ENCODE peak calls at places on chromosomes 3 and 15, in five cellular contexts. E is breast epithelium, G is K562, K is cardiac muscle cell, M is tibial artery. H is an unnamed sample. For H3K36me3, the result is how much of the 10 kb centered on the place peaks cover.

GRCh38 chr15:53648934-53649333 is 110.5 kb downstream of the WDR72 start:
- DNase-seq in M (no peak), G (no peak), K (no peak), E (no peak), H (no peak)

GRCh38 chr15:37586976-37587375 is 347.5 kb upstream of the TMCO5A start:
- DNase-seq in E (no peak), K (peak), G (no peak), M (no peak), H (no peak)

GRCh38 chr3:36447063-36447462 is 66.8 kb downstream of the STAC start:
- DNase-seq in G (no peak), M (no peak), E (no peak), K (no peak), H (no peak)

GRCh38 chr3:64575211-64575844 is 112.5 kb downstream of the ADAMTS9 start:
- DNase-seq in M (no peak), K (peak), G (peak), E (no peak), H (no peak)

GRCh38 chr15:66014639-66015182 is 145.4 kb downstream of the RAB11A start:
- DNase-seq in E (no peak), K (no peak), G (no peak), M (no peak), H (no peak)

GRCh38 chr3:106542101-106542769 is 673.4 kb upstream of the CBLB start:
- DNase-seq in E (no peak), K (peak), G (no peak), M (no peak), H (no peak)

GRCh38 chr3:102255736-102256135 is 179.1 kb upstream of the ZPLD1 start:
- DNase-seq in M (no peak), G (no peak), E (no peak), K (no peak), H (no peak)

GRCh38 chr3:169146112-169146665 is 517.3 kb downstream of the MECOM start:
- DNase-seq in E (no peak), M (peak), G (peak), K (peak), H (peak)

GRCh38 chr15:91548588-91548987 is 304.9 kb upstream of the SLCO3A1 start:
- DNase-seq in K (no peak), M (no peak), G (no peak), E (no peak), H (no peak)

GRCh38 chr3:56887402-56888025 is 85.8 kb upstream of the ARHGEF3 start:
- DNase-seq in M (no peak), E (no peak), K (no peak), G (no peak), H (no peak)

GRCh38 chr15:25797511-25798206 is 65.5 kb downstream of the ATP10A start:
- DNase-seq in M (no peak), G (no peak), E (no peak), K (peak), H (no peak)

GRCh38 chr3:138609898-138610266 is 1.3 kb downstream of the FAIM start:
- DNase-seq in E (no peak), G (no peak), K (no peak), M (no peak), H (no peak)
- H3K4me3 ChIP-seq in E (peak), G (no peak), K (peak), M (peak), H (peak)

GRCh38 chr15:85733415-85733814 is 61.3 kb downstream of the KLHL25 start:
- DNase-seq in E (no peak), K (peak), M (no peak), G (no peak), H (no peak)
- H3K36me3 ChIP-seq in E (under half), K (under half), M (half or more), G (under half), H (under half)

DNA sequence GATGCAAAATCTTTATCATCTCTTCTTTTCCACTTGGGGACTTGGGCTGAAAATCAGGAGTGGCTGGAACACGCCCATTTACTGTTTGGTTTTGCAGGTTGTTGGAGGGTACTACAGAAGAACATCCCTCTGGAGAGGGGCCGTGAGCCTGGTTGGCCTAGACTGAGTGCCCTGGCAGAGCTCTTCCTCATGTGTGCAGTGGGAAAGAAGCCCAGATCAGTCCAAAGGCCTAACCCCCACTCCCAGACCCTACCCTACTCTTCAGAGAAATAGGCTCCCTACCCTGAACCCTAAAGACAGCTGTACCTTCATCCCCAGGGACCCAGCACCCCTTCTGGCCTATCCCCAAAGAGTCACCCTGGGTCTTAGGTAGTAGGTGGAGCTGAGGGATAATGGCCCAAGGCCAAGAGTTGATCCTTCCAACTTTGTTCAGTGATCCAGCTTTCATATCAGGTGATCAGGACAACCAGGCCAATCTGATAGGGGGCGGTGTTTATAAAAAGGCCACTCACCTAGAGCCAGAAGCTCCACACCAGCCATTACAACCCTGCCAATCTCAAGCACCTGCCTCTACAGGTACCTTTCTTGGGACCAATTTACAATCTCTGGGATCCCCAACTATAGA is at the start of gene CYP1A2:
- DNase-seq in K (no peak), E (no peak), G (no peak), M (no peak), H (no peak)
- TF ChIP-seq CTCF in K (no peak), E (no peak), G (no peak), M (no peak), H (no peak)

GRCh38 chr15:57306944-57307411 is 69.3 kb upstream of the CGNL1 start:
- DNase-seq in E (no peak), G (no peak), M (no peak), K (no peak), H (no peak)
- H3K4me3 ChIP-seq in E (peak), G (no peak), M (peak), K (peak), H (peak)

GRCh38 chr3:15667484-15667883 is 65.9 kb downstream of the BTD start:
- DNase-seq in K (no peak), G (no peak), M (no peak), E (no peak), H (no peak)
- H3K36me3 ChIP-seq in K (under half), G (under half), M (under half), E (under half), H (under half)

GRCh38 chr15:45110256-45110820 is 3.6 kb downstream of the DUOX2 start:
- DNase-seq in K (no peak), M (no peak), G (no peak), E (no peak), H (no peak)
- TF ChIP-seq CTCF in K (no peak), M (no peak), G (no peak), E (no peak), H (peak)

H was measured in BE2C.